ENCODE peak calls at places on chromosomes 5 and 9, in five cellular contexts. V is occipital lobe, W is IMR-90, K is T-helper 17 cell, L is germinal center. B is an unnamed sample.

GRCh38 chr9:77424993-77425392 is 223.1 kb downstream of the GNA14 start:
- DNase-seq in L (no peak), K (no peak), W (peak; percentile 68), V (no peak), B (no peak)

GRCh38 chr5:307794-308579 is 13.5 kb upstream of the AHRR start:
- DNase-seq in V (no peak), L (no peak), W (no peak), K (no peak), B (no peak)

GRCh38 chr9:110619831-110620230 is 40.3 kb upstream of the SVEP1 start:
- DNase-seq in K (no peak), V (no peak), W (peak; percentile 76), L (no peak), B (no peak)

GRCh38 chr5:151881626-151882225 is 42.9 kb downstream of the GLRA1 start:
- DNase-seq in K (no peak), V (no peak), L (no peak), W (no peak), B (no peak)

GRCh38 chr9:36078047-36078446 is 41.3 kb downstream of the RECK start:
- DNase-seq in V (no peak), L (no peak), K (no peak), W (no peak), B (no peak)

GRCh38 chr9:136958473-136958872 is 6.4 kb downstream of the LCN12 start:
- DNase-seq in K (no peak), W (no peak), V (no peak), L (no peak), B (no peak)

GRCh38 chr5:83430130-83431010 is 41.2 kb upstream of the VCAN start:
- DNase-seq in W (peak; percentile 69), V (no peak), L (peak; percentile 34), K (no peak), B (peak; percentile 52)

GRCh38 chr9:71984388-71985069 is 73.1 kb downstream of the C9orf85 start:
- DNase-seq in W (peak; percentile 77), V (no peak), K (no peak), L (no peak), B (no peak)

GRCh38 chr5:17227868-17228267 is 10.4 kb downstream of the BASP1 start:
- DNase-seq in V (no peak), W (no peak), K (no peak), L (no peak), B (no peak)

GRCh38 chr9:22244141-22245011 is 202.2 kb upstream of the DMRTA1 start:
- DNase-seq in K (no peak), W (peak; percentile 63), V (no peak), L (peak; percentile 38), B (peak; percentile 70)

GRCh38 chr5:154385236-154385512 is 60.6 kb upstream of the SAP30L start:
- DNase-seq in K (no peak), L (peak; percentile 65), W (no peak), V (no peak), B (peak; percentile 4)

GRCh38 chr9:133705576-133705975 is 32.6 kb downstream of the SARDH start:
- DNase-seq in L (no peak), K (no peak), V (no peak), W (no peak), B (peak; percentile 32)

GRCh38 chr9:136008693-136008997 is 47.5 kb upstream of the UBAC1 start:
- DNase-seq in K (no peak), W (no peak), V (no peak), L (no peak), B (no peak)

GRCh38 chr9:76677481-76678055 is 86.7 kb upstream of the PCA3 start:
- DNase-seq in V (no peak), L (no peak), W (no peak), K (no peak), B (no peak)

GRCh38 chr5:51987679-51988209 is 604.5 kb downstream of the ISL1 start:
- DNase-seq in W (no peak), K (no peak), L (no peak), V (no peak), B (no peak)

GRCh38 chr5:63963926-63964325 is 1.7 kb upstream of the HTR1A start:
- DNase-seq in K (no peak), W (no peak), L (no peak), V (no peak), B (no peak)

GRCh38 chr9:115786321-115786720 is 367.3 kb upstream of the PAPPA start:
- DNase-seq in V (no peak), W (peak; percentile 13), L (no peak), K (no peak), B (no peak)

GRCh38 chr5:54595724-54596123 is 78.2 kb downstream of the SNX18 start:
- DNase-seq in L (no peak), V (no peak), W (peak; percentile 47), K (no peak), B (no peak)

GRCh38 chr5:79430196-79430595 is 83.7 kb downstream of the HOMER1 start:
- DNase-seq in K (no peak), L (no peak), V (no peak), W (no peak), B (no peak)

GRCh38 chr9:35313911-35314310 is 152.1 kb downstream of the UNC13B start:
- DNase-seq in V (no peak), W (peak; percentile 29), L (no peak), K (no peak), B (no peak)

GRCh38 chr9:93022721-93023520 is 35.6 kb upstream of the SUSD3 start:
- DNase-seq in L (no peak), K (no peak), W (no peak), V (no peak), B (no peak)

GRCh38 chr9:68416891-68417570 is 60.6 kb downstream of the PGM5 start:
- DNase-seq in V (no peak), W (no peak), K (no peak), L (peak; percentile 11), B (peak; percentile 46)

GRCh38 chr5:172583931-172584511 is 57.0 kb upstream of the NEURL1B start:
- DNase-seq in K (no peak), L (no peak), W (no peak), V (no peak), B (no peak)

GRCh38 chr5:17065468-17065867 is 129.4 kb upstream of the MYO10 start:
- DNase-seq in K (no peak), V (no peak), W (no peak), L (no peak), B (no peak)

GRCh38 chr5:35789732-35790461 is 66.8 kb upstream of the IL7R start:
- DNase-seq in L (no peak), W (no peak), V (no peak), K (no peak), B (no peak)

GRCh38 chr5:160280384-160281090 is 31.8 kb downstream of the CCNJL start:
- DNase-seq in K (no peak), V (no peak), L (no peak), W (no peak), B (no peak)

GRCh38 chr5:114223866-114224265 is 138.0 kb upstream of the KCNN2 start:
- DNase-seq in L (peak; percentile 26), W (no peak), V (no peak), K (no peak), B (peak; percentile 56)